ENCODE peak calls at places on chromosomes 3 and 15, in ten cellular contexts. One of them, this sample, is unnamed.

GRCh38 chr3:125186800-125187598 is 25.5 kb downstream of the SLC12A8 start:
- DNase-seq in stimulated activated CD8-positive, alpha-beta memory T cell treated with anti-CD3 and anti-CD28 coated beads, Interleukin-2, amount 100 ng/mL, for 48 hours: no peak
- DNase-seq in HS-5: no peak
- DNase-seq in activated CD4-positive, alpha-beta T cell treated with anti-CD3 and anti-CD28 coated beads for 4 hours: no peak
- DNase-seq in upper lobe of right lung: no peak
- DNase-seq in M059J: no peak
- DNase-seq in CD4-positive, alpha-beta T cell: no peak
- DNase-seq in C1 segment of cervical spinal cord: no peak
- DNase-seq in GM04504: no peak
- DNase-seq in A172: no peak
- DNase-seq in this sample: no peak

GRCh38 chr15:50304856-50305255 is 39.3 kb upstream of the HDC start:
- DNase-seq in stimulated activated CD8-positive, alpha-beta memory T cell treated with anti-CD3 and anti-CD28 coated beads, Interleukin-2, amount 100 ng/mL, for 48 hours: no peak
- DNase-seq in HS-5: no peak
- DNase-seq in activated CD4-positive, alpha-beta T cell treated with anti-CD3 and anti-CD28 coated beads for 4 hours: no peak
- DNase-seq in upper lobe of right lung: no peak
- DNase-seq in M059J: no peak
- DNase-seq in CD4-positive, alpha-beta T cell: no peak
- DNase-seq in C1 segment of cervical spinal cord: no peak
- DNase-seq in GM04504: no peak
- DNase-seq in A172: no peak
- DNase-seq in this sample: no peak

GRCh38 chr3:87468235-87468634 is 191.9 kb upstream of the POU1F1 start:
- DNase-seq in stimulated activated CD8-positive, alpha-beta memory T cell treated with anti-CD3 and anti-CD28 coated beads, Interleukin-2, amount 100 ng/mL, for 48 hours: no peak
- DNase-seq in HS-5: no peak
- DNase-seq in activated CD4-positive, alpha-beta T cell treated with anti-CD3 and anti-CD28 coated beads for 4 hours: no peak
- DNase-seq in upper lobe of right lung: no peak
- DNase-seq in M059J: no peak
- DNase-seq in CD4-positive, alpha-beta T cell: no peak
- DNase-seq in C1 segment of cervical spinal cord: no peak
- DNase-seq in GM04504: no peak
- DNase-seq in A172: no peak
- DNase-seq in this sample: no peak

GRCh38 chr3:190125669-190126068 is 5.0 kb upstream of the P3H2 start:
- DNase-seq in stimulated activated CD8-positive, alpha-beta memory T cell treated with anti-CD3 and anti-CD28 coated beads, Interleukin-2, amount 100 ng/mL, for 48 hours: no peak
- DNase-seq in HS-5: no peak
- DNase-seq in activated CD4-positive, alpha-beta T cell treated with anti-CD3 and anti-CD28 coated beads for 4 hours: no peak
- DNase-seq in upper lobe of right lung: no peak
- DNase-seq in M059J: no peak
- DNase-seq in CD4-positive, alpha-beta T cell: no peak
- DNase-seq in C1 segment of cervical spinal cord: no peak
- DNase-seq in GM04504: no peak
- DNase-seq in A172: no peak
- DNase-seq in this sample: no peak

GRCh38 chr3:42936157-42936981 is 30.4 kb downstream of the ZNF662 start:
- DNase-seq in stimulated activated CD8-positive, alpha-beta memory T cell treated with anti-CD3 and anti-CD28 coated beads, Interleukin-2, amount 100 ng/mL, for 48 hours: no peak
- DNase-seq in HS-5: no peak
- DNase-seq in activated CD4-positive, alpha-beta T cell treated with anti-CD3 and anti-CD28 coated beads for 4 hours: no peak
- DNase-seq in upper lobe of right lung: peak
- DNase-seq in M059J: peak
- DNase-seq in CD4-positive, alpha-beta T cell: no peak
- DNase-seq in C1 segment of cervical spinal cord: peak
- DNase-seq in GM04504: peak
- DNase-seq in A172: no peak
- DNase-seq in this sample: no peak

GRCh38 chr3:23041918-23042696 is 161.0 kb upstream of the UBE2E2 start:
- DNase-seq in stimulated activated CD8-positive, alpha-beta memory T cell treated with anti-CD3 and anti-CD28 coated beads, Interleukin-2, amount 100 ng/mL, for 48 hours: no peak
- DNase-seq in HS-5: no peak
- DNase-seq in activated CD4-positive, alpha-beta T cell treated with anti-CD3 and anti-CD28 coated beads for 4 hours: no peak
- DNase-seq in upper lobe of right lung: no peak
- DNase-seq in M059J: peak
- DNase-seq in CD4-positive, alpha-beta T cell: no peak
- DNase-seq in C1 segment of cervical spinal cord: no peak
- DNase-seq in GM04504: no peak
- DNase-seq in A172: no peak
- DNase-seq in this sample: no peak

GRCh38 chr3:17227472-17227871 is 342.7 kb downstream of the PLCL2 start:
- DNase-seq in stimulated activated CD8-positive, alpha-beta memory T cell treated with anti-CD3 and anti-CD28 coated beads, Interleukin-2, amount 100 ng/mL, for 48 hours: no peak
- DNase-seq in HS-5: no peak
- DNase-seq in activated CD4-positive, alpha-beta T cell treated with anti-CD3 and anti-CD28 coated beads for 4 hours: no peak
- DNase-seq in upper lobe of right lung: no peak
- DNase-seq in M059J: no peak
- DNase-seq in CD4-positive, alpha-beta T cell: no peak
- DNase-seq in C1 segment of cervical spinal cord: no peak
- DNase-seq in GM04504: no peak
- DNase-seq in A172: no peak
- DNase-seq in this sample: no peak

GRCh38 chr15:74768771-74769342 is 13.0 kb upstream of the CSK start:
- DNase-seq in stimulated activated CD8-positive, alpha-beta memory T cell treated with anti-CD3 and anti-CD28 coated beads, Interleukin-2, amount 100 ng/mL, for 48 hours: no peak
- DNase-seq in HS-5: no peak
- DNase-seq in activated CD4-positive, alpha-beta T cell treated with anti-CD3 and anti-CD28 coated beads for 4 hours: peak
- DNase-seq in upper lobe of right lung: peak
- DNase-seq in M059J: peak
- DNase-seq in CD4-positive, alpha-beta T cell: peak
- DNase-seq in C1 segment of cervical spinal cord: peak
- DNase-seq in GM04504: no peak
- DNase-seq in A172: peak
- DNase-seq in this sample: peak

GRCh38 chr15:34610388-34610787 is 26.9 kb upstream of the GOLGA8B start:
- DNase-seq in stimulated activated CD8-positive, alpha-beta memory T cell treated with anti-CD3 and anti-CD28 coated beads, Interleukin-2, amount 100 ng/mL, for 48 hours: no peak
- DNase-seq in HS-5: no peak
- DNase-seq in activated CD4-positive, alpha-beta T cell treated with anti-CD3 and anti-CD28 coated beads for 4 hours: no peak
- DNase-seq in upper lobe of right lung: no peak
- DNase-seq in M059J: peak
- DNase-seq in CD4-positive, alpha-beta T cell: no peak
- DNase-seq in C1 segment of cervical spinal cord: no peak
- DNase-seq in GM04504: no peak
- DNase-seq in A172: peak
- DNase-seq in this sample: no peak

GRCh38 chr15:74749832-74750231 is 1.2 kb downstream of the CYP1A2 start:
- DNase-seq in stimulated activated CD8-positive, alpha-beta memory T cell treated with anti-CD3 and anti-CD28 coated beads, Interleukin-2, amount 100 ng/mL, for 48 hours: no peak
- DNase-seq in HS-5: no peak
- DNase-seq in activated CD4-positive, alpha-beta T cell treated with anti-CD3 and anti-CD28 coated beads for 4 hours: no peak
- DNase-seq in upper lobe of right lung: no peak
- DNase-seq in M059J: no peak
- DNase-seq in CD4-positive, alpha-beta T cell: no peak
- DNase-seq in C1 segment of cervical spinal cord: no peak
- DNase-seq in GM04504: no peak
- DNase-seq in A172: no peak
- DNase-seq in this sample: no peak

GRCh38 chr3:15610083-15610482 is 8.5 kb downstream of the BTD start:
- DNase-seq in stimulated activated CD8-positive, alpha-beta memory T cell treated with anti-CD3 and anti-CD28 coated beads, Interleukin-2, amount 100 ng/mL, for 48 hours: no peak
- DNase-seq in HS-5: peak
- DNase-seq in activated CD4-positive, alpha-beta T cell treated with anti-CD3 and anti-CD28 coated beads for 4 hours: no peak
- DNase-seq in upper lobe of right lung: peak
- DNase-seq in M059J: peak
- DNase-seq in CD4-positive, alpha-beta T cell: no peak
- DNase-seq in C1 segment of cervical spinal cord: peak
- DNase-seq in GM04504: peak
- DNase-seq in A172: peak
- DNase-seq in this sample: no peak

GRCh38 chr3:113626513-113627371 is 69.7 kb downstream of the USF3 start:
- DNase-seq in stimulated activated CD8-positive, alpha-beta memory T cell treated with anti-CD3 and anti-CD28 coated beads, Interleukin-2, amount 100 ng/mL, for 48 hours: no peak
- DNase-seq in HS-5: peak
- DNase-seq in activated CD4-positive, alpha-beta T cell treated with anti-CD3 and anti-CD28 coated beads for 4 hours: no peak
- DNase-seq in upper lobe of right lung: no peak
- DNase-seq in M059J: peak
- DNase-seq in CD4-positive, alpha-beta T cell: no peak
- DNase-seq in C1 segment of cervical spinal cord: peak
- DNase-seq in GM04504: peak
- DNase-seq in A172: peak
- DNase-seq in this sample: no peak

GRCh38 chr3:170162630-170163029 is 18.9 kb downstream of the PHC3 start:
- DNase-seq in stimulated activated CD8-positive, alpha-beta memory T cell treated with anti-CD3 and anti-CD28 coated beads, Interleukin-2, amount 100 ng/mL, for 48 hours: no peak
- DNase-seq in HS-5: no peak
- DNase-seq in activated CD4-positive, alpha-beta T cell treated with anti-CD3 and anti-CD28 coated beads for 4 hours: no peak
- DNase-seq in upper lobe of right lung: no peak
- DNase-seq in M059J: peak
- DNase-seq in CD4-positive, alpha-beta T cell: no peak
- DNase-seq in C1 segment of cervical spinal cord: no peak
- DNase-seq in GM04504: no peak
- DNase-seq in A172: no peak
- DNase-seq in this sample: no peak

GRCh38 chr3:174116421-174116820 is 718.9 kb downstream of the NLGN1 start:
- DNase-seq in stimulated activated CD8-positive, alpha-beta memory T cell treated with anti-CD3 and anti-CD28 coated beads, Interleukin-2, amount 100 ng/mL, for 48 hours: no peak
- DNase-seq in HS-5: peak
- DNase-seq in activated CD4-positive, alpha-beta T cell treated with anti-CD3 and anti-CD28 coated beads for 4 hours: no peak
- DNase-seq in upper lobe of right lung: no peak
- DNase-seq in M059J: peak
- DNase-seq in CD4-positive, alpha-beta T cell: no peak
- DNase-seq in C1 segment of cervical spinal cord: no peak
- DNase-seq in GM04504: no peak
- DNase-seq in A172: no peak
- DNase-seq in this sample: no peak

GRCh38 chr15:90665288-90666134 is 51.6 kb upstream of the BLM start:
- DNase-seq in stimulated activated CD8-positive, alpha-beta memory T cell treated with anti-CD3 and anti-CD28 coated beads, Interleukin-2, amount 100 ng/mL, for 48 hours: peak
- DNase-seq in HS-5: no peak
- DNase-seq in activated CD4-positive, alpha-beta T cell treated with anti-CD3 and anti-CD28 coated beads for 4 hours: peak
- DNase-seq in upper lobe of right lung: peak
- DNase-seq in M059J: peak
- DNase-seq in CD4-positive, alpha-beta T cell: peak
- DNase-seq in C1 segment of cervical spinal cord: peak
- DNase-seq in GM04504: no peak
- DNase-seq in A172: no peak
- DNase-seq in this sample: no peak

GRCh38 chr3:4807381-4808280 is 171.6 kb upstream of the BHLHE40 start:
- DNase-seq in stimulated activated CD8-positive, alpha-beta memory T cell treated with anti-CD3 and anti-CD28 coated beads, Interleukin-2, amount 100 ng/mL, for 48 hours: no peak
- DNase-seq in HS-5: no peak
- DNase-seq in activated CD4-positive, alpha-beta T cell treated with anti-CD3 and anti-CD28 coated beads for 4 hours: no peak
- DNase-seq in upper lobe of right lung: no peak
- DNase-seq in M059J: no peak
- DNase-seq in CD4-positive, alpha-beta T cell: no peak
- DNase-seq in C1 segment of cervical spinal cord: no peak
- DNase-seq in GM04504: no peak
- DNase-seq in A172: no peak
- DNase-seq in this sample: no peak

GRCh38 chr15:77416954-77417353 is 3.0 kb downstream of the PEAK1 start:
- DNase-seq in stimulated activated CD8-positive, alpha-beta memory T cell treated with anti-CD3 and anti-CD28 coated beads, Interleukin-2, amount 100 ng/mL, for 48 hours: no peak
- DNase-seq in HS-5: no peak
- DNase-seq in activated CD4-positive, alpha-beta T cell treated with anti-CD3 and anti-CD28 coated beads for 4 hours: no peak
- DNase-seq in upper lobe of right lung: no peak
- DNase-seq in M059J: peak
- DNase-seq in CD4-positive, alpha-beta T cell: no peak
- DNase-seq in C1 segment of cervical spinal cord: no peak
- DNase-seq in GM04504: no peak
- DNase-seq in A172: no peak
- DNase-seq in this sample: no peak

GRCh38 chr3:142651711-142652110 is 55.5 kb downstream of the PLS1 start:
- DNase-seq in stimulated activated CD8-positive, alpha-beta memory T cell treated with anti-CD3 and anti-CD28 coated beads, Interleukin-2, amount 100 ng/mL, for 48 hours: no peak
- DNase-seq in HS-5: no peak
- DNase-seq in activated CD4-positive, alpha-beta T cell treated with anti-CD3 and anti-CD28 coated beads for 4 hours: no peak
- DNase-seq in upper lobe of right lung: no peak
- DNase-seq in M059J: peak
- DNase-seq in CD4-positive, alpha-beta T cell: no peak
- DNase-seq in C1 segment of cervical spinal cord: no peak
- DNase-seq in GM04504: no peak
- DNase-seq in A172: no peak
- DNase-seq in this sample: no peak

GRCh38 chr15:88703533-88703932 is 64.7 kb downstream of the ISG20 start:
- DNase-seq in stimulated activated CD8-positive, alpha-beta memory T cell treated with anti-CD3 and anti-CD28 coated beads, Interleukin-2, amount 100 ng/mL, for 48 hours: no peak
- DNase-seq in HS-5: no peak
- DNase-seq in activated CD4-positive, alpha-beta T cell treated with anti-CD3 and anti-CD28 coated beads for 4 hours: no peak
- DNase-seq in upper lobe of right lung: no peak
- DNase-seq in M059J: no peak
- DNase-seq in CD4-positive, alpha-beta T cell: no peak
- DNase-seq in C1 segment of cervical spinal cord: no peak
- DNase-seq in GM04504: no peak
- DNase-seq in A172: no peak
- DNase-seq in this sample: no peak

GRCh38 chr3:187798531-187799520 is 53.6 kb upstream of the BCL6 start:
- DNase-seq in stimulated activated CD8-positive, alpha-beta memory T cell treated with anti-CD3 and anti-CD28 coated beads, Interleukin-2, amount 100 ng/mL, for 48 hours: no peak
- DNase-seq in HS-5: no peak
- DNase-seq in activated CD4-positive, alpha-beta T cell treated with anti-CD3 and anti-CD28 coated beads for 4 hours: peak
- DNase-seq in upper lobe of right lung: no peak
- DNase-seq in M059J: no peak
- DNase-seq in CD4-positive, alpha-beta T cell: peak
- DNase-seq in C1 segment of cervical spinal cord: no peak
- DNase-seq in GM04504: no peak
- DNase-seq in A172: no peak
- DNase-seq in this sample: no peak

GRCh38 chr3:111676177-111677021 is 81.3 kb upstream of the ZBED2 start:
- DNase-seq in stimulated activated CD8-positive, alpha-beta memory T cell treated with anti-CD3 and anti-CD28 coated beads, Interleukin-2, amount 100 ng/mL, for 48 hours: no peak
- DNase-seq in HS-5: no peak
- DNase-seq in activated CD4-positive, alpha-beta T cell treated with anti-CD3 and anti-CD28 coated beads for 4 hours: no peak
- DNase-seq in upper lobe of right lung: no peak
- DNase-seq in M059J: peak
- DNase-seq in CD4-positive, alpha-beta T cell: no peak
- DNase-seq in C1 segment of cervical spinal cord: no peak
- DNase-seq in GM04504: no peak
- DNase-seq in A172: peak
- DNase-seq in this sample: no peak

GRCh38 chr3:194306771-194307640 is 44.1 kb downstream of the CPN2 start:
- DNase-seq in stimulated activated CD8-positive, alpha-beta memory T cell treated with anti-CD3 and anti-CD28 coated beads, Interleukin-2, amount 100 ng/mL, for 48 hours: no peak
- DNase-seq in HS-5: no peak
- DNase-seq in activated CD4-positive, alpha-beta T cell treated with anti-CD3 and anti-CD28 coated beads for 4 hours: no peak
- DNase-seq in upper lobe of right lung: peak
- DNase-seq in M059J: no peak
- DNase-seq in CD4-positive, alpha-beta T cell: no peak
- DNase-seq in C1 segment of cervical spinal cord: no peak
- DNase-seq in GM04504: no peak
- DNase-seq in A172: no peak
- DNase-seq in this sample: peak

GRCh38 chr3:45064512-45065372 is 38.6 kb downstream of the CLEC3B start:
- DNase-seq in stimulated activated CD8-positive, alpha-beta memory T cell treated with anti-CD3 and anti-CD28 coated beads, Interleukin-2, amount 100 ng/mL, for 48 hours: peak
- DNase-seq in HS-5: peak
- DNase-seq in activated CD4-positive, alpha-beta T cell treated with anti-CD3 and anti-CD28 coated beads for 4 hours: peak
- DNase-seq in upper lobe of right lung: no peak
- DNase-seq in M059J: peak
- DNase-seq in CD4-positive, alpha-beta T cell: no peak
- DNase-seq in C1 segment of cervical spinal cord: no peak
- DNase-seq in GM04504: peak
- DNase-seq in A172: peak
- DNase-seq in this sample: no peak

GRCh38 chr15:87527416-87527815 is 729.1 kb downstream of the NTRK3 start:
- DNase-seq in stimulated activated CD8-positive, alpha-beta memory T cell treated with anti-CD3 and anti-CD28 coated beads, Interleukin-2, amount 100 ng/mL, for 48 hours: no peak
- DNase-seq in HS-5: no peak
- DNase-seq in activated CD4-positive, alpha-beta T cell treated with anti-CD3 and anti-CD28 coated beads for 4 hours: no peak
- DNase-seq in upper lobe of right lung: no peak
- DNase-seq in M059J: peak
- DNase-seq in CD4-positive, alpha-beta T cell: no peak
- DNase-seq in C1 segment of cervical spinal cord: no peak
- DNase-seq in GM04504: no peak
- DNase-seq in A172: peak
- DNase-seq in this sample: no peak

GRCh38 chr15:88989578-88989977 is 76.4 kb upstream of the MFGE8 start:
- DNase-seq in stimulated activated CD8-positive, alpha-beta memory T cell treated with anti-CD3 and anti-CD28 coated beads, Interleukin-2, amount 100 ng/mL, for 48 hours: no peak
- DNase-seq in HS-5: peak
- DNase-seq in activated CD4-positive, alpha-beta T cell treated with anti-CD3 and anti-CD28 coated beads for 4 hours: no peak
- DNase-seq in upper lobe of right lung: no peak
- DNase-seq in M059J: peak
- DNase-seq in CD4-positive, alpha-beta T cell: no peak
- DNase-seq in C1 segment of cervical spinal cord: no peak
- DNase-seq in GM04504: peak
- DNase-seq in A172: peak
- DNase-seq in this sample: no peak

GRCh38 chr3:127536818-127537810 is 53.4 kb downstream of the TPRA1 start:
- DNase-seq in stimulated activated CD8-positive, alpha-beta memory T cell treated with anti-CD3 and anti-CD28 coated beads, Interleukin-2, amount 100 ng/mL, for 48 hours: no peak
- DNase-seq in HS-5: no peak
- DNase-seq in activated CD4-positive, alpha-beta T cell treated with anti-CD3 and anti-CD28 coated beads for 4 hours: no peak
- DNase-seq in upper lobe of right lung: no peak
- DNase-seq in M059J: no peak
- DNase-seq in CD4-positive, alpha-beta T cell: no peak
- DNase-seq in C1 segment of cervical spinal cord: no peak
- DNase-seq in GM04504: no peak
- DNase-seq in A172: no peak
- DNase-seq in this sample: no peak

GRCh38 chr15:39919740-39920509 is at the start of gene GPR176:
- DNase-seq in stimulated activated CD8-positive, alpha-beta memory T cell treated with anti-CD3 and anti-CD28 coated beads, Interleukin-2, amount 100 ng/mL, for 48 hours: no peak
- DNase-seq in HS-5: no peak
- DNase-seq in activated CD4-positive, alpha-beta T cell treated with anti-CD3 and anti-CD28 coated beads for 4 hours: peak
- DNase-seq in upper lobe of right lung: peak
- DNase-seq in M059J: peak
- DNase-seq in CD4-positive, alpha-beta T cell: peak
- DNase-seq in C1 segment of cervical spinal cord: peak
- DNase-seq in GM04504: peak
- DNase-seq in A172: peak
- DNase-seq in this sample: peak

GRCh38 chr3:2517479-2518188 is 419.0 kb downstream of the CNTN4 start:
- DNase-seq in stimulated activated CD8-positive, alpha-beta memory T cell treated with anti-CD3 and anti-CD28 coated beads, Interleukin-2, amount 100 ng/mL, for 48 hours: no peak
- DNase-seq in HS-5: no peak
- DNase-seq in activated CD4-positive, alpha-beta T cell treated with anti-CD3 and anti-CD28 coated beads for 4 hours: no peak
- DNase-seq in upper lobe of right lung: no peak
- DNase-seq in M059J: no peak
- DNase-seq in CD4-positive, alpha-beta T cell: no peak
- DNase-seq in C1 segment of cervical spinal cord: no peak
- DNase-seq in GM04504: no peak
- DNase-seq in A172: no peak
- DNase-seq in this sample: no peak

This sample was measured in mesothelial cell of epicardium.